ENCODE peak calls at places on chromosomes 13 and 19, in nine cellular contexts. D is heart left ventricle; N is breast epithelium; O is body of pancreas; Z is PC-3; Q is CD4-positive, CD25-positive, alpha-beta regulatory T cell; G is ovary; V is left ventricle myocardium inferior; H is neural progenitor cell. S is an unnamed sample.

GRCh38 chr13:78652651-78653050 is 6.3 kb downstream of the OBI1 start:
- DNase-seq in D (no peak), N (no peak), O (no peak), Z (no peak), Q (no peak), G (no peak), V (no peak), H (no peak), S (no peak)

GRCh38 chr19:2820112-2820702 is 539 bp downstream of the ZNF554 start:
- DNase-seq in D (no peak), N (no peak), O (peak; percentile 10), Z (no peak), Q (no peak), G (peak; percentile 39), V (no peak), H (peak; percentile 71), S (no peak)

GRCh38 chr19:51366999-51367564 is 894 bp upstream of the ETFB start:
- DNase-seq in D (no peak), N (no peak), O (no peak), Z (no peak), Q (peak; percentile 62), G (no peak), V (peak; percentile 41), H (no peak), S (no peak)

GRCh38 chr19:11495481-11495880 is 10.2 kb downstream of the ZNF653 start:
- DNase-seq in D (no peak), N (no peak), O (no peak), Z (no peak), Q (no peak), G (no peak), V (no peak), H (no peak), S (no peak)

GRCh38 chr13:27283906-27284523 is 13.4 kb downstream of the RASL11A start:
- DNase-seq in D (no peak), N (no peak), O (peak; percentile 50), Z (peak; percentile 59), Q (peak; percentile 26), G (no peak), V (no peak), H (no peak), S (no peak)

GRCh38 chr19:5953680-5954213 is 24.2 kb downstream of the RANBP3 start:
- DNase-seq in D (no peak), N (no peak), O (no peak), Z (no peak), Q (peak; percentile 65), G (no peak), V (no peak), H (no peak), S (peak; percentile 23)

GRCh38 chr13:85816413-85816812 is 17.2 kb upstream of the SLITRK6 start:
- DNase-seq in D (no peak), N (no peak), O (no peak), Z (peak; percentile 56), Q (no peak), G (no peak), V (no peak), H (no peak), S (no peak)

GRCh38 chr13:101393140-101393539 is 23.2 kb downstream of the NALCN start:
- DNase-seq in D (no peak), N (no peak), O (peak; percentile 88), Z (no peak), Q (no peak), G (no peak), V (no peak), H (no peak), S (no peak)

GRCh38 chr13:28268800-28269223 is 130.5 kb downstream of the PAN3 start:
- DNase-seq in D (no peak), N (no peak), O (no peak), Z (no peak), Q (peak; percentile 73), G (no peak), V (no peak), H (no peak), S (peak; percentile 18)

GRCh38 chr13:40028446-40028845 is 373.0 kb downstream of the COG6 start:
- DNase-seq in D (no peak), N (no peak), O (no peak), Z (no peak), Q (no peak), G (no peak), V (no peak), H (no peak), S (no peak)

GRCh38 chr19:8251025-8251472 is 41.9 kb downstream of the CERS4 start:
- DNase-seq in D (peak; percentile 95), N (peak; percentile 81), O (peak; percentile 85), Z (no peak), Q (no peak), G (peak; percentile 45), V (peak; percentile 89), H (no peak), S (no peak)

GRCh38 chr19:2329162-2329505 is 650 bp downstream of the SPPL2B start:
- DNase-seq in D (no peak), N (no peak), O (no peak), Z (no peak), Q (no peak), G (no peak), V (no peak), H (no peak), S (no peak)

GRCh38 chr13:26024558-26024957 is 27.3 kb downstream of the SHISA2 start:
- DNase-seq in D (no peak), N (no peak), O (no peak), Z (no peak), Q (no peak), G (no peak), V (no peak), H (peak; percentile 49), S (no peak)

GRCh38 chr19:35063940-35064818 is 22.7 kb downstream of the HPN start:
- DNase-seq in D (no peak), N (no peak), O (peak; percentile 60), Z (peak; percentile 75), Q (no peak), G (no peak), V (no peak), H (no peak), S (no peak)

GRCh38 chr19:4409123-4409933 is 6.9 kb downstream of the CHAF1A start:
- DNase-seq in D (no peak), N (no peak), O (no peak), Z (no peak), Q (no peak), G (no peak), V (no peak), H (no peak), S (no peak)

GRCh38 chr19:38843175-38843758 is 6.5 kb downstream of the HNRNPL start:
- DNase-seq in D (no peak), N (no peak), O (no peak), Z (no peak), Q (no peak), G (no peak), V (no peak), H (no peak), S (no peak)
- H3K4me1 ChIP-seq in D (peaks cover 13% of the 10 kb centered on the region), N (peaks cover 6% of the 10 kb centered on the region), O (peaks cover 73% of the 10 kb centered on the region), Z (peaks cover 30% of the 10 kb centered on the region), Q (peaks cover 82% of the 10 kb centered on the region), G (peaks cover 6% of the 10 kb centered on the region), V (peaks cover 67% of the 10 kb centered on the region), H (peaks cover 9% of the 10 kb centered on the region), S (peaks cover 89% of the 10 kb centered on the region)

GRCh38 chr13:49218493-49219051 is 1.6 kb upstream of the MLNR start:
- DNase-seq in D (no peak), N (no peak), O (no peak), Z (no peak), Q (no peak), G (no peak), V (no peak), H (peak; percentile 85), S (no peak)

GRCh38 chr13:49220035-49220855 is at the start of gene MLNR:
- DNase-seq in D (peak; percentile 39), N (no peak), O (peak; percentile 18), Z (no peak), Q (peak; percentile 47), G (no peak), V (no peak), H (peak; percentile 76), S (peak; percentile 41)

GRCh38 chr13:49217962-49218492 is 2.1 kb upstream of the MLNR start:
- DNase-seq in D (no peak), N (no peak), O (no peak), Z (no peak), Q (no peak), G (no peak), V (no peak), H (no peak), S (no peak)

GRCh38 chr13:49219647-49220034 is 497 bp upstream of the MLNR start:
- DNase-seq in D (no peak), N (no peak), O (no peak), Z (no peak), Q (no peak), G (no peak), V (no peak), H (no peak), S (peak; percentile 5)

GRCh38 chr13:49220856-49221614 is 897 bp downstream of the MLNR start:
- DNase-seq in D (no peak), N (no peak), O (no peak), Z (no peak), Q (no peak), G (no peak), V (no peak), H (peak; percentile 61), S (no peak)
- H3K4me3 ChIP-seq in D (peak overlapping the region; percentile 54), N (peak overlapping the region; percentile 49), O (no peak overlapping the region), Z (no peak overlapping the region), Q (no peak overlapping the region), G (no peak overlapping the region), V (peak overlapping the region; percentile 66), H (peak overlapping the region; percentile 38), S (peak overlapping the region; percentile 15)

DNA sequence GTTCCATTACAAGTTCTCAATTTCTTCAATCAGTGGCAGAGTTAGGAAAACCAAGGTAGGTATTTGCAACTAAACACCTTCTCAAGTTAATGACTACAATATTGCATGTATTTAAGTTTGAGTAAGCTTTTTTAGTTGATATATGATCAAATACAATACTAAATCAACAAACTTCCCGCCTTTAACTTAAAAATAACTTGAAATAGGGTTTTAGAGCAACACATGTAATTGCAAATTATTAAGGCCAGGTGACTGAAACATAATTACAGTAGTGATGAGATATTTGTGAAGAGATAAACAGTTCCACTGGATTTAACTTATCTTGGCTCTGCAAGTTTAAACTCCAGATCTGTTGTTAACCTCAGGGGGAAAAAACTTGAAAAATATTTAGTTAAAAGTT is 3.8 kb downstream of the DACH1 start:
- DNase-seq in D (no peak), N (no peak), O (no peak), Z (no peak), Q (no peak), G (no peak), V (no peak), H (no peak), S (no peak)
- H3K27me3 ChIP-seq in D (peaks cover 23% of the 10 kb centered on the region), N (peaks cover 30% of the 10 kb centered on the region), O (no peaks in the 10 kb centered on the region), Z (peaks cover 58% of the 10 kb centered on the region), Q (peaks cover 12% of the 10 kb centered on the region), G (no peaks in the 10 kb centered on the region), V (peaks cover 33% of the 10 kb centered on the region), H (peaks cover 28% of the 10 kb centered on the region), S (peaks cover 13% of the 10 kb centered on the region)

DNA sequence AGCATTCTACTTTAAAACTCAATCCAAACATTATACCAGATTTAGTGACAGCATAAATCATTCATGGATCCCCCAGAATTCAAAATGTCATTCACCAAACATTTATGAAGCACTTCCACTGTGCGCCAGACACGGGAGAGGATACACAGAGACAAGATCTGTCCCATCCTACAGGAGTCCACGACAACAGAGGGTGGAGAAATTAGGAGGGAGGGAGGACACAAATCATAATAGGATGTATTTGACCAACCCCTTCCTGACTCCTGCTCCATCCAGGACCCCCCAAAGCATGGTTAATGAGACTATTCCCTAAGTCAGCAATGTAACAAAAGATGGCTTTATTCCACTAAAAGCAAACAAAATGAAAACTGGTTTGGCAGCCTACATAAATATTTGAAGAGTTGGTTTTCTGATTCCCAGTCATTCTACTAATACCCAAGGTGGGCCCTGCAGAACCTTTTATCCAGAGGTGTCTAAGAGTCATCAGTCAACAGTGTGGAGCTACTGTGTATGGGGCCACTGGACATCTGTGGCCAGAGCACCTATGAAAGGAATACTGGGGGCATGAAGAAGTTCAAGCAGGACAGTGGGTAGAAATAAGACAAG is 62.8 kb upstream of the DOCK9 start:
- DNase-seq in D (no peak), N (no peak), O (no peak), Z (peak; percentile 71), Q (no peak), G (no peak), V (no peak), H (no peak), S (no peak)
- H3K4me1 ChIP-seq in D (no peaks in the 10 kb centered on the region), N (no peaks in the 10 kb centered on the region), O (peaks cover 11% of the 10 kb centered on the region), Z (peaks cover 44% of the 10 kb centered on the region), Q (peaks cover 7% of the 10 kb centered on the region), G (no peaks in the 10 kb centered on the region), V (no peaks in the 10 kb centered on the region), H (no peaks in the 10 kb centered on the region), S (peaks cover 61% of the 10 kb centered on the region)

S was measured in CD4-positive, alpha-beta memory T cell.